ENCODE peak calls at places on chromosomes 4 and X, in four cellular contexts. S is left colon, I is choroid plexus epithelial cell, W is activated T-helper 1 cell treated with Interleukin-2 at 50 U/mL for 16 hours. Z is an unnamed sample.

GRCh38 chrX:134880866-134881265 is 109.9 kb upstream of the SMIM10 start:
- DNase-seq in S (no peak), I (peak; percentile 77), W (no peak), Z (no peak)

GRCh38 chr4:3251691-3252479 is 2.9 kb downstream of the MSANTD1 start:
- DNase-seq in S (peak; percentile 20), I (no peak), W (no peak), Z (no peak)

GRCh38 chrX:68584221-68584620 is 63.2 kb upstream of the STARD8 start:
- DNase-seq in S (no peak), I (no peak), W (no peak), Z (no peak)

GRCh38 chr4:149353241-149353640 is 462.4 kb downstream of the IQCM start:
- DNase-seq in S (no peak), I (no peak), W (no peak), Z (no peak)

GRCh38 chrX:15451913-15452312 is 41.2 kb downstream of the PIR start:
- DNase-seq in S (no peak), I (peak; percentile 37), W (no peak), Z (no peak)

GRCh38 chr4:88185916-88186315 is 27.5 kb upstream of the ABCG2 start:
- DNase-seq in S (no peak), I (no peak), W (no peak), Z (no peak)

GRCh38 chr4:6916587-6917444 is 7.2 kb downstream of the TBC1D14 start:
- DNase-seq in S (peak; percentile 92), I (peak; percentile 62), W (peak; percentile 53), Z (peak; percentile 70)

GRCh38 chr4:174217273-174218126 is 66.0 kb downstream of the FBXO8 start:
- DNase-seq in S (no peak), I (peak; percentile 51), W (no peak), Z (no peak)

GRCh38 chrX:143757375-143757774 is 36.8 kb upstream of the SPANXN2 start:
- DNase-seq in S (no peak), I (no peak), W (no peak), Z (no peak)

GRCh38 chr4:153205757-153206156 is 1.5 kb downstream of the TRIM2 start:
- DNase-seq in S (peak; percentile 76), I (peak; percentile 54), W (no peak), Z (peak; percentile 56)

GRCh38 chr4:1813915-1814314 is 20.8 kb downstream of the FGFR3 start:
- DNase-seq in S (no peak), I (peak; percentile 14), W (no peak), Z (no peak)

GRCh38 chr4:145763399-145763798 is 83.5 kb downstream of the C4orf51 start:
- DNase-seq in S (no peak), I (no peak), W (no peak), Z (no peak)

GRCh38 chrX:74421181-74422028 is at the start of gene SLC16A2:
- DNase-seq in S (peak; percentile 65), I (peak; percentile 71), W (no peak), Z (peak; percentile 52)

GRCh38 chr4:100034265-100034664 is 84.2 kb upstream of the H2AZ1 start:
- DNase-seq in S (no peak), I (no peak), W (no peak), Z (no peak)

GRCh38 chr4:99886146-99886545 is 8.1 kb downstream of the LAMTOR3 start:
- DNase-seq in S (no peak), I (peak; percentile 63), W (no peak), Z (no peak)

GRCh38 chr4:22129454-22130075 is 181.0 kb upstream of the KCNIP4 start:
- DNase-seq in S (no peak), I (peak; percentile 47), W (no peak), Z (no peak)

GRCh38 chr4:127668770-127669169 is 36.0 kb downstream of the INTU start:
- DNase-seq in S (no peak), I (peak; percentile 39), W (no peak), Z (no peak)

GRCh38 chr4:151227731-151228130 is 49.2 kb upstream of the PRSS48 start:
- DNase-seq in S (no peak), I (peak; percentile 99), W (no peak), Z (no peak)

GRCh38 chr4:173990126-173990878 is 293.2 kb downstream of the FBXO8 start:
- DNase-seq in S (no peak), I (peak; percentile 69), W (no peak), Z (no peak)

GRCh38 chr4:81676552-81676951 is 204.8 kb upstream of the RASGEF1B start:
- DNase-seq in S (no peak), I (no peak), W (no peak), Z (no peak)

GRCh38 chr4:56630876-56631666 is 50.0 kb downstream of the HOPX start:
- DNase-seq in S (no peak), I (peak; percentile 36), W (no peak), Z (no peak)

GRCh38 chr4:170247585-170247984 is 157.8 kb upstream of the AADAT start:
- DNase-seq in S (no peak), I (peak; percentile 10), W (no peak), Z (no peak)

GRCh38 chr4:24143741-24144140 is 253.9 kb upstream of the PPARGC1A start:
- DNase-seq in S (no peak), I (no peak), W (no peak), Z (no peak)

GRCh38 chrX:19291086-19291485 is 52.6 kb upstream of the PDHA1 start:
- DNase-seq in S (no peak), I (no peak), W (no peak), Z (no peak)

GRCh38 chr4:145299380-145300076 is 119.1 kb upstream of the OTUD4 start:
- DNase-seq in S (no peak), I (peak; percentile 75), W (no peak), Z (no peak)

GRCh38 chrX:17022205-17022604 is 75.7 kb downstream of the REPS2 start:
- DNase-seq in S (no peak), I (peak; percentile 77), W (no peak), Z (no peak)

GRCh38 chr4:12118651-12119213 is 690.0 kb upstream of the HS3ST1 start:
- DNase-seq in S (no peak), I (no peak), W (no peak), Z (no peak)

Z was measured in stomach.